ENCODE peak calls at places on chromosomes 11 and 22, in five cellular contexts. Y is astrocyte, E is psoas muscle, P is OCI-LY7, U is brain microvascular endothelial cell. R is an unnamed sample. For H3K36me3, the result is how much of the 10 kb centered on the place peaks cover.

GRCh38 chr11:2517016-2517385 is 72.2 kb downstream of the KCNQ1 start:
- DNase-seq in Y (no peak), E (peak), P (no peak), U (no peak), R (no peak)

GRCh38 chr11:44823006-44823405 is 96.2 kb downstream of the TSPAN18 start:
- DNase-seq in Y (no peak), E (no peak), P (peak), U (no peak), R (no peak)

GRCh38 chr11:70536051-70536877 is 137.9 kb downstream of the CTTN start:
- DNase-seq in Y (no peak), E (peak), P (no peak), U (no peak), R (no peak)

GRCh38 chr11:44025727-44026126 is 22.1 kb upstream of the ACCSL start:
- DNase-seq in Y (no peak), E (no peak), P (no peak), U (no peak), R (no peak)

GRCh38 chr11:80816454-80816847 is 1375.6 kb upstream of the TENM4 start:
- DNase-seq in Y (no peak), E (no peak), P (no peak), U (no peak), R (no peak)

GRCh38 chr22:38572065-38572464 is 2.1 kb upstream of the DMC1 start:
- DNase-seq in Y (peak), E (no peak), P (peak), U (peak), R (no peak)

GRCh38 chr22:23288301-23289129 is 108.2 kb downstream of the BCR start:
- DNase-seq in Y (no peak), E (no peak), P (no peak), U (no peak), R (no peak)

GRCh38 chr22:39221999-39222686 is 22.6 kb downstream of the PDGFB start:
- DNase-seq in Y (no peak), E (peak), P (no peak), U (no peak), R (no peak)

GRCh38 chr11:10387209-10388083 is 67.6 kb upstream of the AMPD3 start:
- DNase-seq in Y (peak), E (peak), P (no peak), U (peak), R (no peak)

GRCh38 chr11:121563900-121564822 is 111.4 kb upstream of the SORL1-AS1 start:
- DNase-seq in Y (peak), E (no peak), P (no peak), U (no peak), R (no peak)

GRCh38 chr11:65502852-65503603 is 4.2 kb downstream of the MALAT1 start:
- DNase-seq in Y (peak), E (no peak), P (peak), U (peak), R (no peak)

GRCh38 chr11:99814021-99814420 is 793.3 kb downstream of the CNTN5 start:
- DNase-seq in Y (no peak), E (no peak), P (no peak), U (peak), R (no peak)

GRCh38 chr11:122159173-122159701 is 43.2 kb upstream of the BLID start:
- DNase-seq in Y (peak), E (no peak), P (no peak), U (no peak), R (no peak)

GRCh38 chr11:86818466-86819282 is 18.3 kb downstream of the PRSS23 start:
- DNase-seq in Y (peak), E (no peak), P (peak), U (no peak), R (no peak)

GRCh38 chr11:13030857-13031256 is 21.7 kb downstream of the RASSF10 start:
- DNase-seq in Y (no peak), E (peak), P (no peak), U (no peak), R (no peak)

GRCh38 chr22:28741200-28741757 is 341 bp downstream of the CHEK2 start:
- DNase-seq in Y (no peak), E (no peak), P (no peak), U (no peak), R (no peak)

DNA sequence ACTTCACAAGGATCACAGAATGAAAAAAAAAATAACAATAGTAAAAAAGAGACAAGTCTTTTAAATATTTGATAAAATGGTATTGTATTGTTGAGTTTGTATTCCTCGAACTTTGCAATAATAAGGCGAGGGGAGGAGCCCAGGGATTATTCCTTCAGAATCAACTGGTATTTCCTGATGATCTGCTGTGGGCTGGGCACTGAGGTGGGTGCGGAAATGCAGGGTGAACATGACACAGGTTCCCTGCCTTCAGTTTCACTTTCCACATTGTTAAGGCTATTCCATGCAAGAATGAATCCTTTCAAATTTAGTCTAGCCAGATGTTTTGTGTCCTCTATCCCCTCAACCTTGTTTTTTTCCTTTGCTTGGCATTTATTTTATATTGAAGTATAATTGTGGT is 2.1 kb upstream of the EIF3M start:
- DNase-seq in Y (no peak), E (no peak), P (no peak), U (no peak), R (no peak)
- TF ChIP-seq CTCF in Y (no peak), E (no peak), P (no peak), U (no peak), R (no peak)

GRCh38 chr11:15123849-15124248 is 9.1 kb downstream of the INSC start:
- DNase-seq in Y (peak), E (no peak), P (no peak), U (peak), R (peak)

GRCh38 chr11:15124528-15124927 is 9.8 kb downstream of the INSC start:
- DNase-seq in Y (no peak), E (no peak), P (no peak), U (no peak), R (no peak)

GRCh38 chr11:15128621-15129020 is 13.9 kb downstream of the INSC start:
- DNase-seq in Y (no peak), E (no peak), P (no peak), U (no peak), R (no peak)

GRCh38 chr11:15127341-15127740 is 12.6 kb downstream of the INSC start:
- DNase-seq in Y (peak), E (no peak), P (no peak), U (peak), R (no peak)
- H3K4me3 ChIP-seq in Y (no peak), E (no peak), P (no peak), U (no peak), R (no peak)

DNA sequence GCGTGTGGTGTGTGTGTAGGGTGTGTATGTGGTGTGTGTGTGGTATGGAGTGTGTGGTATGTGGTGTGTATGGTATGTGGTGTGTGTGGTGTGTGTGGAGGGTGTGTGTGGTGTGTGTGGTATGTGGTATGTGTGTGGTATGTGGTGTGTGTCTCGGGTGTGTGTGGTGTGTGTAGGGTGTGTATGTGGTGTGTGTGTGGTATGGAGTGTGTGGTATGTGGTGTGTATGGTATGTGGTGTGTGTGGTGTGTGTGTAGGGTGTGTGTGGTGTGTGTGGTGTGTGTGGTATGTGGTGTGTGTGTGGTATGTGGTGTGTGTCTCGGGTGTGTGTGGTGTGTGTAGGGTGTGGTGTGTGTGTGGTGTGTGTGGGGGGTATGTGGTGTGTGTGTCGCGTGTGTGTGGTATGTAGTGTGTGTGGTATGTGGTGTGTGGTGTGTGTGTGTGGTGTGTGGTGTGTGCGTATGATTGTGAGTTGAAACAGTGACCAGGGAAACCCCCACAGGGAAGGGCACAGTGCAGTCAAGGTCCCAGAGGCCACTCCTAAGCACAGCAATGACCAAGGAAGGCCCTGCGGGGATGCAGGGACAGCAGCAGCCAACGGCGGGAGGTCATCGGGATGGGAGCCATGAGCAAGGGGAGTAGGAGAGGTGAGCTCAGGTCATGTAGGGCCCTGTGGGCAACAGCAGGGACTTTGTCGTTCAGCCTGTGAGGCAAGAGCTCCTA is 2.8 kb upstream of the PPP6R2 start:
- DNase-seq in Y (peak), E (no peak), P (no peak), U (no peak), R (no peak)
- H3K36me3 ChIP-seq in Y (under half), E (under half), P (under half), U (under half), R (under half)

GRCh38 chr11:134101292-134101691 is 32.4 kb downstream of the JAM3 start:
- DNase-seq in Y (peak), E (no peak), P (no peak), U (peak), R (no peak)

GRCh38 chr11:134098566-134099184 is 29.8 kb downstream of the JAM3 start:
- DNase-seq in Y (no peak), E (no peak), P (peak), U (no peak), R (no peak)

GRCh38 chr11:134097146-134097545 is 28.3 kb downstream of the JAM3 start:
- DNase-seq in Y (no peak), E (no peak), P (no peak), U (no peak), R (no peak)

DNA sequence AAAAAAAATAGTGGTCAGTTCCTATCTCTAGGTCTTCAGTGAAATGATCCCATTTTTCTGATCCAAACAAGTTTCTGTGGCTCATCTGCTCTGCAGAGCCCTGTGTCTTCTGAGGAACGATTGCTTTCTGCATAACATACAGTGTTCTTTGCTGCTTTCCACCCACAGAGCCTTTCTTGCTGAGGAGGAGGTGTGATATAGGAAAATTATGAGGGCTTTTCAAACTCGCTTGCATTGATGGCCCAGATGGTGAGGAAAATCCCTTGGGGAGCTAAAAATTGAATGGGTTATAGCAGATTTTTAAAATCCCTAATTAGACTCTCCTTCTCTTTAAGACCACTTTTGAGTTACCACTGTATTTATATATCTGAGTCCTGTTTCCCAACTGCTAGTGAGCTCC is 31.3 kb downstream of the JAM3 start:
- DNase-seq in Y (no peak), E (no peak), P (no peak), U (no peak), R (no peak)
- TF ChIP-seq CTCF in Y (no peak), E (no peak), P (no peak), U (no peak), R (no peak)

GRCh38 chr11:62340269-62340901 is 3.1 kb downstream of the ASRGL1 start:
- DNase-seq in Y (peak), E (peak), P (peak), U (peak), R (no peak)

GRCh38 chr11:62333768-62334167 is 3.5 kb upstream of the ASRGL1 start:
- DNase-seq in Y (no peak), E (no peak), P (no peak), U (no peak), R (no peak)

GRCh38 chr11:62336949-62337681 is at the start of gene ASRGL1:
- DNase-seq in Y (peak), E (peak), P (peak), U (peak), R (no peak)

GRCh38 chr11:62338218-62338617 is 970 bp downstream of the ASRGL1 start:
- DNase-seq in Y (no peak), E (no peak), P (no peak), U (no peak), R (no peak)

GRCh38 chr11:62337682-62338181 is 484 bp downstream of the ASRGL1 start:
- DNase-seq in Y (no peak), E (peak), P (no peak), U (no peak), R (no peak)
- H3K4me3 ChIP-seq in Y (peak), E (peak), P (peak), U (peak), R (peak)

DNA sequence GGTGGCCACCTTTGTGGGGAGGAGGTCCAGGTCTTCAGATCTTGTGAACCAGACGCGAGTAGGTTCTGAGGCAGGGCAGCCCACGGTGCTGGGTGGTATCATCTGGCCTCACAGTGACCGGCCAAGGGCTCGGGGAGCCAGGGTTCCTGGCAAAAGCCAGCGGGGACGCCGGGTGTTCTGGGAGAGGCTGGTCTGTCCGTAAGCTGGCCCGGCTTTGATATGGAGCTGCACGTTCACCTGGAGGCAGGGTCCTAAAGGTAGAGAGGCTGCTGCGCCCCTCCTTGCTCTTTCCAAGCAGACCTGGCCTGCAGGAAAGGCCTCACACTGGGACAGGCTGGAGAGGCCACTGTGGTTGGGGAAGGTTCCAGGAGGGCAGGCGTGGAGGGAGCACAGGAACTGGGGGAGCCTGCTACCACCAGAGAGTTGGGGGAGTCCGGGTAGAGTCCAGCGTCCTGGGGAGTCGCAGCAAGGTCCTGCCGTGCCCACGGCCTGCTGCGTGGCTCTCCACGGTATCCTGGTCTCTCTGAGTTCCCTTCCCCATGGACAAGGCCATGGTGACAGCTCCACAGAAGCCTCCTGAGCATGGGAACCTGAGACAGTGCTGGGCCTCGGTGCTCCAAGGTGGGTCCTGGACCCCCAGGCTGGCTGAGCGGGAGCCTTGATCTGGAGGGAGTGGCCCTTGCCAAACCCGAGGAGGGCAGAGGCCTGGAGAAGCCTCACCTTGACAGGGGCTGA is 452.4 kb upstream of the B3GAT1 start:
- DNase-seq in Y (no peak), E (no peak), P (no peak), U (no peak), R (no peak)
- H3K36me3 ChIP-seq in Y (under half), E (under half), P (under half), U (under half), R (under half)

GRCh38 chr11:61173456-61173855 is 12.2 kb upstream of the VPS37C start:
- DNase-seq in Y (no peak), E (no peak), P (peak), U (no peak), R (no peak)
- TF ChIP-seq CTCF in Y (no peak), E (peak), P (peak), U (peak), R (no peak)

R was measured in kidney epithelial cell.